ENCODE peak calls at places on chromosomes 6 and 20, in six cellular contexts. One of them, this sample, is unnamed.

GRCh38 chr20:63627700-63628245 is 872 bp upstream of the GMEB2 start:
- DNase-seq in psoas muscle: no peak
- DNase-seq in NCI-H1436: no peak
- DNase-seq in adipocyte: no peak
- DNase-seq in NCI-H1105: no peak
- DNase-seq in NCI-H524 treated with DMSO at 0.1 percent for 48 hours: no peak
- DNase-seq in this sample: no peak

GRCh38 chr20:19431308-19431685 is 218.9 kb downstream of the SLC24A3 start:
- DNase-seq in psoas muscle: no peak
- DNase-seq in NCI-H1436: no peak
- DNase-seq in adipocyte: no peak
- DNase-seq in NCI-H1105: no peak
- DNase-seq in NCI-H524 treated with DMSO at 0.1 percent for 48 hours: no peak
- DNase-seq in this sample: no peak

GRCh38 chr20:2822073-2822472 is 5.9 kb downstream of the TMEM239 start:
- DNase-seq in psoas muscle: no peak
- DNase-seq in NCI-H1436: no peak
- DNase-seq in adipocyte: no peak
- DNase-seq in NCI-H1105: no peak
- DNase-seq in NCI-H524 treated with DMSO at 0.1 percent for 48 hours: no peak
- DNase-seq in this sample: no peak

GRCh38 chr6:17202526-17202925 is 78.6 kb upstream of the RBM24 start:
- DNase-seq in psoas muscle: no peak
- DNase-seq in NCI-H1436: no peak
- DNase-seq in adipocyte: peak; percentile 28
- DNase-seq in NCI-H1105: no peak
- DNase-seq in NCI-H524 treated with DMSO at 0.1 percent for 48 hours: no peak
- DNase-seq in this sample: no peak

GRCh38 chr6:89145461-89145961 is 344 bp upstream of the PM20D2 start:
- DNase-seq in psoas muscle: no peak
- DNase-seq in NCI-H1436: peak; percentile 40
- DNase-seq in adipocyte: peak; percentile 50
- DNase-seq in NCI-H1105: peak; percentile 47
- DNase-seq in NCI-H524 treated with DMSO at 0.1 percent for 48 hours: peak; percentile 27
- DNase-seq in this sample: no peak

GRCh38 chr6:90525421-90525820 is 61.5 kb downstream of the MAP3K7 start:
- DNase-seq in psoas muscle: no peak
- DNase-seq in NCI-H1436: no peak
- DNase-seq in adipocyte: no peak
- DNase-seq in NCI-H1105: no peak
- DNase-seq in NCI-H524 treated with DMSO at 0.1 percent for 48 hours: no peak
- DNase-seq in this sample: no peak

GRCh38 chr20:32626859-32627636 is 41.9 kb upstream of the NOL4L start:
- DNase-seq in psoas muscle: no peak
- DNase-seq in NCI-H1436: peak; percentile 79
- DNase-seq in adipocyte: no peak
- DNase-seq in NCI-H1105: peak; percentile 94
- DNase-seq in NCI-H524 treated with DMSO at 0.1 percent for 48 hours: no peak
- DNase-seq in this sample: no peak

GRCh38 chr6:36555750-36556252 is 8.5 kb upstream of the STK38 start:
- DNase-seq in psoas muscle: no peak
- DNase-seq in NCI-H1436: no peak
- DNase-seq in adipocyte: no peak
- DNase-seq in NCI-H1105: no peak
- DNase-seq in NCI-H524 treated with DMSO at 0.1 percent for 48 hours: no peak
- DNase-seq in this sample: no peak

GRCh38 chr6:7769702-7770101 is 43.8 kb downstream of the BMP6 start:
- DNase-seq in psoas muscle: no peak
- DNase-seq in NCI-H1436: no peak
- DNase-seq in adipocyte: peak; percentile 52
- DNase-seq in NCI-H1105: no peak
- DNase-seq in NCI-H524 treated with DMSO at 0.1 percent for 48 hours: no peak
- DNase-seq in this sample: no peak